ENCODE peak calls at places on chromosomes 13 and 19, in five cellular contexts. A is bronchial epithelial cell, I is psoas muscle, K is NCI-H460, W is HTR-8/SVneo. V is an unnamed sample.

GRCh38 chr19:50510700-50511068 is 307 bp downstream of the JOSD2 start:
- DNase-seq in A (peak; percentile 4), K (no peak), I (no peak), W (peak; percentile 35), V (no peak)

GRCh38 chr13:113852536-113853517 is 11.0 kb downstream of the GAS6 start:
- DNase-seq in W (no peak), I (peak; percentile 45), K (no peak), A (no peak), V (no peak)

GRCh38 chr19:14149509-14149994 is 13.2 kb upstream of the ASF1B start:
- DNase-seq in K (no peak), I (peak; percentile 80), A (peak; percentile 3), W (no peak), V (peak; percentile 12)

GRCh38 chr19:54682306-54682705 is 19.5 kb downstream of the LILRB4 start:
- DNase-seq in K (no peak), W (no peak), A (no peak), I (no peak), V (no peak)

GRCh38 chr19:51799311-51799997 is 4.5 kb downstream of the FPR3 start:
- DNase-seq in W (peak; percentile 86), A (peak; percentile 76), K (no peak), I (peak; percentile 83), V (peak; percentile 74)

GRCh38 chr13:83184150-83184475 is 698.2 kb downstream of the SLITRK1 start:
- DNase-seq in A (no peak), I (peak; percentile 32), K (no peak), W (no peak), V (no peak)

GRCh38 chr19:37941820-37942515 is 35.0 kb downstream of the SIPA1L3 start:
- DNase-seq in I (no peak), W (no peak), K (no peak), A (no peak), V (no peak)

GRCh38 chr19:8257052-8257443 is 47.9 kb downstream of the CERS4 start:
- DNase-seq in W (no peak), I (peak; percentile 28), K (no peak), A (no peak), V (peak; percentile 22)

GRCh38 chr19:3785938-3786824 is at the start of gene MATK:
- DNase-seq in W (no peak), K (no peak), I (no peak), A (no peak), V (peak; percentile 57)

GRCh38 chr19:29694669-29695627 is 20.1 kb downstream of the C19orf12 start:
- DNase-seq in I (peak; percentile 95), W (peak; percentile 57), A (peak; percentile 16), K (peak; percentile 26), V (peak; percentile 45)

GRCh38 chr13:44432595-44432994 is 59.0 kb downstream of the SERP2 start:
- DNase-seq in W (no peak), K (no peak), I (no peak), A (peak; percentile 48), V (no peak)

GRCh38 chr19:18897108-18898029 is 1.4 kb upstream of the CERS1 start:
- DNase-seq in W (no peak), K (no peak), A (no peak), I (no peak), V (no peak)

GRCh38 chr13:101942535-101943157 is 459.2 kb downstream of the FGF14 start:
- DNase-seq in A (no peak), W (no peak), K (no peak), I (no peak), V (no peak)

GRCh38 chr19:2550431-2551171 is 74.7 kb downstream of the GADD45B start:
- DNase-seq in I (peak; percentile 90), A (no peak), K (no peak), W (no peak), V (no peak)

GRCh38 chr13:34114581-34114980 is 296.6 kb downstream of the RFC3 start:
- DNase-seq in K (no peak), A (no peak), I (no peak), W (no peak), V (peak; percentile 13)

GRCh38 chr19:2444251-2445002 is 12.3 kb downstream of the LMNB2 start:
- DNase-seq in K (no peak), W (no peak), A (no peak), I (no peak), V (no peak)

GRCh38 chr13:28820099-28821051 is at the start of gene MTUS2:
- DNase-seq in A (no peak), I (no peak), K (no peak), W (no peak), V (no peak)

GRCh38 chr19:17282488-17283256 is 971 bp downstream of the ANKLE1 start:
- DNase-seq in W (peak; percentile 90), K (peak; percentile 68), A (peak; percentile 55), I (peak; percentile 91), V (peak; percentile 72)